ENCODE peak calls at places on chromosome 16, in six cellular contexts. I is esophagus muscularis mucosa, M is tibial nerve, G is H54, C is heart left ventricle, Q is transverse colon. X is an unnamed sample.
A peak's percentile ranks its signal among the peaks of the same experiment; 100 is the strongest.

GRCh38 chr16:12362482-12363458 is 386.2 kb downstream of the SNX29 start:
- DNase-seq in I (no peak), M (no peak), C (no peak), G (no peak), Q (no peak), X (no peak)

GRCh38 chr16:47567321-47567720 is 106.2 kb downstream of the PHKB start:
- DNase-seq in I (no peak), C (no peak), M (no peak), G (no peak), Q (no peak), X (no peak)

GRCh38 chr16:14302031-14302398 is 230.9 kb downstream of the MRTFB start:
- DNase-seq in M (no peak), I (no peak), G (peak; percentile 80), Q (peak; percentile 59), C (peak; percentile 80), X (peak; percentile 65)

GRCh38 chr16:30896203-30896889 is at the start of gene CTF1:
- DNase-seq in G (peak; percentile 84), Q (peak; percentile 62), I (peak; percentile 95), C (peak; percentile 85), M (peak; percentile 65), X (no peak)

GRCh38 chr16:17271687-17272086 is 199.1 kb downstream of the XYLT1 start:
- DNase-seq in Q (peak; percentile 38), I (no peak), M (peak; percentile 38), G (no peak), C (no peak), X (no peak)

GRCh38 chr16:49596119-49596518 is 222.5 kb downstream of the C16orf78 start:
- DNase-seq in M (no peak), I (no peak), Q (no peak), C (no peak), G (no peak), X (no peak)

GRCh38 chr16:71912483-71912882 is 17.2 kb downstream of the IST1 start:
- DNase-seq in C (no peak), M (no peak), G (no peak), I (no peak), Q (no peak), X (no peak)

GRCh38 chr16:69748694-69749345 is 5.9 kb downstream of the NOB1 start:
- DNase-seq in I (no peak), M (no peak), Q (no peak), C (no peak), G (no peak), X (no peak)

GRCh38 chr16:10828851-10829331 is 10.3 kb upstream of the TVP23A start:
- DNase-seq in M (peak; percentile 83), I (peak; percentile 95), C (peak; percentile 96), G (peak; percentile 59), Q (peak; percentile 86), X (no peak)

GRCh38 chr16:4461250-4462085 is 13.0 kb downstream of the NMRAL1 start:
- DNase-seq in Q (no peak), C (no peak), I (no peak), G (no peak), M (no peak), X (no peak)

GRCh38 chr16:64629622-64630021 is 492.2 kb downstream of the CDH11 start:
- DNase-seq in M (no peak), Q (no peak), I (no peak), G (no peak), C (no peak), X (no peak)

GRCh38 chr16:81697321-81697885 is 81.7 kb upstream of the PLCG2 start:
- DNase-seq in G (peak; percentile 63), C (peak; percentile 73), Q (peak; percentile 68), I (no peak), M (no peak), X (peak; percentile 73)

GRCh38 chr16:52770828-52771227 is 223.9 kb upstream of the TOX3 start:
- DNase-seq in M (no peak), I (no peak), C (no peak), Q (no peak), G (no peak), X (no peak)

GRCh38 chr16:12341423-12341822 is 364.9 kb downstream of the SNX29 start:
- DNase-seq in I (no peak), G (peak; percentile 35), M (no peak), Q (no peak), C (no peak), X (no peak)

GRCh38 chr16:88854306-88855111 is 2.2 kb downstream of the GALNS start:
- DNase-seq in I (no peak), G (no peak), C (no peak), Q (peak; percentile 27), M (no peak), X (no peak)

GRCh38 chr16:10579965-10580918 is at the start of gene EMP2:
- DNase-seq in C (peak; percentile 92), M (peak; percentile 67), G (peak; percentile 92), Q (peak; percentile 87), I (no peak), X (peak; percentile 61)

GRCh38 chr16:19835989-19836421 is 48.6 kb downstream of the GPRC5B start:
- DNase-seq in Q (no peak), G (no peak), I (no peak), C (no peak), M (no peak), X (no peak)

GRCh38 chr16:78500659-78501226 is 401.3 kb downstream of the WWOX start:
- DNase-seq in M (no peak), C (no peak), I (no peak), G (no peak), Q (no peak), X (no peak)

GRCh38 chr16:85137323-85138072 is 25.2 kb upstream of the CIBAR2 start:
- DNase-seq in C (peak; percentile 95), M (peak; percentile 90), Q (peak; percentile 85), G (peak; percentile 86), I (peak; percentile 97), X (no peak)

GRCh38 chr16:70789231-70789926 is 11.6 kb downstream of the VAC14 start:
- DNase-seq in C (no peak), Q (peak; percentile 30), M (peak; percentile 83), I (peak; percentile 93), G (no peak), X (peak; percentile 38)

GRCh38 chr16:89442990-89443726 is 47.2 kb downstream of the ANKRD11 start:
- DNase-seq in I (no peak), M (no peak), C (no peak), Q (peak; percentile 70), G (no peak), X (peak; percentile 64)

GRCh38 chr16:41439-42068 is 11.9 kb downstream of the POLR3K start:
- DNase-seq in M (no peak), C (peak; percentile 53), Q (no peak), G (no peak), I (no peak), X (no peak)

GRCh38 chr16:14510939-14511797 is 118.9 kb downstream of the PARN start:
- DNase-seq in I (no peak), M (no peak), Q (no peak), C (no peak), G (peak; percentile 26), X (peak; percentile 29)

GRCh38 chr16:59886021-59886420 is 1151.9 kb upstream of the GOT2 start:
- DNase-seq in Q (no peak), M (peak; percentile 50), C (no peak), I (no peak), G (no peak), X (no peak)

GRCh38 chr16:15887283-15887682 is 1.1 kb downstream of the CEP20 start:
- DNase-seq in I (no peak), C (no peak), Q (no peak), G (no peak), M (no peak), X (peak; percentile 49)

GRCh38 chr16:15891508-15891907 is 3.1 kb upstream of the CEP20 start:
- DNase-seq in G (no peak), M (no peak), Q (no peak), C (no peak), I (no peak), X (no peak)

GRCh38 chr16:15885560-15886001 is 2.8 kb downstream of the CEP20 start:
- DNase-seq in C (no peak), Q (no peak), I (no peak), M (no peak), G (no peak), X (peak; percentile 92)

GRCh38 chr16:15886078-15886477 is 2.3 kb downstream of the CEP20 start:
- DNase-seq in G (no peak), I (no peak), C (no peak), Q (no peak), M (no peak), X (no peak)

GRCh38 chr16:15888072-15888976 is at the start of gene CEP20:
- DNase-seq in M (peak; percentile 100), C (peak; percentile 100), Q (peak; percentile 100), I (peak; percentile 100), G (peak; percentile 95), X (peak; percentile 99)
- TF ChIP-seq POLR2A in M (peak; percentile 56), C (peak; percentile 39), Q (peak; percentile 82), I (peak; percentile 41), G (peak; percentile 60), X (peak; percentile 97)

DNA sequence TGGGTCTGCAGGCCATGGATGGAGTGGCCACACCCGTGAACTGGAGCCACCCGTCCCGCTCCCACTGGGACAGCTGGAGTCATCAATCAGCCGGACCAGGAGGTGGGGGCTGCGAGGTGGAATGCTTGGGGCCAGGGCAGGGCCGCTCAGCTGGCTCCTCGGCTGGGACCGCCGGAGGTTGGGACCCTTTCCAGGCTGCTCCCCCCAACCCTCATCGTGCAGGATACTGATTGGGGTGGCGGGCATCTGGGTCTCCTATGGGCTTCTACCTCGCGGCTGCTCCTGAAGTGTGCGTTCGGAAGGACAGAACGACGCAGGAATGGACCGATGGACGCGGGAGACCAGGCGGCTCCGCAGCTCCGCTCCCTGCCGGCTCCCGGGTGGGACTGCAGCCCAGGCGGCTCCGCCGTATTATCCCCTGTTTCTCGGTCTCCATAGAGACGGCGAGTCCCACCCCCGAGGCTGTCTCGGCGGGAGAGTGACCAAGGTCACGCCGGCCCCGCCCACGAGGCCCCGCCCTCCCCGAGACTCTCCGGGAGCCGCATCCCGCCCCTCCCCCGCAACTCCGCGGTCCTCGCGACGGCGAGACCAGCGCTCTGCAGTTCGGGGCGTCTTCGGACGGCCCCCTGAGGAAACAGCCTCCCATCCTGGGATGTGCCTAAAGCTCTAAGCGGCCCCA is at the start of gene TPPP3:
- DNase-seq in M (peak; percentile 78), I (no peak), G (no peak), Q (peak; percentile 90), C (peak; percentile 94), X (peak; percentile 76)
- TF ChIP-seq POLR2A in M (no peak), I (no peak), G (no peak), Q (peak; percentile 10), C (no peak), X (no peak)

DNA sequence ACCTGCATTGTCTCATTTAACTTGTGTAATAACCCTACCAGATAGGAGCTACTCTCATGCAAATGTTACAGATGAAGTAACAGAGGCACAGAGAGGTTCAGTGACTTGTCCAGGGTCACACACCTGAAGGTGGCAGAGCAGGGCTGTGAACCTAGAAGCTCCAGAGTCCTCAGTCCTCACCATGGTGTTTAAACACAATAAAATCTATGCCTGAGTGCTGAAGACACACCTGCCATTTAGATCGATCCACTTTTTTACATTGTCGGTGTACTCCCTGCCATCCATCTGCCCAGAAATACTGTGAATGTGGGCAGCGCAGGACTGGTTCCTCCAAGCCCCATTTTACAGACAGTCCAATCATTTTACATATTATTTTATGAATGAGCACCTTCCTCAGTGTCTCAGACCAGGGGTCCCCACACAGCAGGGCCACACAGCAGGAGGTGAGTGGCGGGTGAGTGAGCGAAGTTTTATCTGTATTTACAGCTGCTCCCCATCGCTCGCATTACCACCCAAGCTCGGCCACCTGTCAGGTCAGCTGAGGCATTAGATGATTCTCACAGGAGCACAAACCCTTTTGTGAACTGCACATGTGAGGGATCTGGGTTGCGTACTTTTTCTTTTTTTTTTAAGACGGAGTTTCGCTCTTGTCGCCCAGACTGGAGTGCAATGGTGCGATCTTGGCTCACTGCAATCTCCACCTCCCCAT is 5.6 kb downstream of the IL4R start:
- DNase-seq in C (no peak), M (no peak), Q (no peak), G (no peak), I (no peak), X (no peak)
- TF ChIP-seq POLR2A in C (no peak), M (no peak), Q (no peak), G (no peak), I (no peak), X (no peak)

GRCh38 chr16:57539072-57539796 is 2.9 kb upstream of the CCDC102A start:
- DNase-seq in Q (no peak), G (no peak), C (no peak), M (no peak), I (no peak), X (no peak)
- TF ChIP-seq POLR2A in Q (no peak), G (no peak), C (no peak), M (no peak), I (no peak), X (no peak)